ENCODE peak calls at places on chromosomes 4 and X, in ten cellular contexts. H is AG04450, Z is breast epithelium, Y is ovary, F is left ventricle myocardium inferior, T is K562, O is body of pancreas, R is stomach, L is GM23338, U is AG09309. J is an unnamed sample.

GRCh38 chr4:123671633-123672404 is 275.2 kb downstream of the SPRY1 start:
- DNase-seq in H (no peak), Z (no peak), Y (no peak), F (no peak), T (no peak), O (no peak), R (no peak), L (no peak), U (no peak), J (no peak)

GRCh38 chr4:26441110-26441509 is 49.2 kb downstream of the CCKAR start:
- DNase-seq in H (no peak), Z (no peak), Y (no peak), F (no peak), T (no peak), O (peak; percentile 53), R (no peak), L (no peak), U (peak; percentile 28), J (peak; percentile 68)

GRCh38 chrX:134572816-134573682 is 85.2 kb downstream of the PLAC1 start:
- DNase-seq in H (no peak), Z (no peak), Y (no peak), F (no peak), T (no peak), O (no peak), R (no peak), L (no peak), U (no peak), J (peak; percentile 22)

GRCh38 chrX:148466292-148466691 is 34.1 kb upstream of the AFF2 start:
- DNase-seq in H (no peak), Z (no peak), Y (no peak), F (no peak), T (no peak), O (no peak), R (no peak), L (no peak), U (no peak), J (peak; percentile 1)

GRCh38 chrX:154761977-154762528 is 611 bp upstream of the DKC1 start:
- DNase-seq in H (no peak), Z (no peak), Y (no peak), F (no peak), T (no peak), O (peak; percentile 25), R (no peak), L (no peak), U (no peak), J (no peak)

GRCh38 chrX:46587158-46587557 is 13.6 kb downstream of the CHST7 start:
- DNase-seq in H (no peak), Z (no peak), Y (no peak), F (no peak), T (no peak), O (no peak), R (no peak), L (no peak), U (no peak), J (peak; percentile 62)

GRCh38 chrX:107207089-107207488 is 678 bp downstream of the DNAAF6 start:
- DNase-seq in H (no peak), Z (no peak), Y (no peak), F (no peak), T (no peak), O (no peak), R (no peak), L (no peak), U (no peak), J (no peak)

GRCh38 chr4:111631157-111631999 is 513.9 kb upstream of the FAM241A start:
- DNase-seq in H (no peak), Z (no peak), Y (no peak), F (no peak), T (no peak), O (no peak), R (no peak), L (peak; percentile 51), U (peak; percentile 7), J (peak; percentile 38)

GRCh38 chrX:53287493-53288138 is 6.2 kb upstream of the IQSEC2 start:
- DNase-seq in H (no peak), Z (no peak), Y (peak; percentile 54), F (peak; percentile 69), T (no peak), O (peak; percentile 43), R (peak; percentile 43), L (no peak), U (no peak), J (peak; percentile 77)

GRCh38 chr4:149897784-149898183 is 82.1 kb upstream of the IQCM start:
- DNase-seq in H (no peak), Z (no peak), Y (no peak), F (no peak), T (no peak), O (no peak), R (no peak), L (peak; percentile 34), U (no peak), J (peak; percentile 41)

GRCh38 chr4:32022071-32022470 is 1301.9 kb downstream of the PCDH7 start:
- DNase-seq in H (no peak), Z (no peak), Y (no peak), F (no peak), T (peak; percentile 35), O (no peak), R (no peak), L (no peak), U (no peak), J (peak; percentile 2)

GRCh38 chr4:84324850-84325249 is 174.2 kb downstream of the NKX6-1 start:
- DNase-seq in H (no peak), Z (no peak), Y (no peak), F (no peak), T (no peak), O (no peak), R (no peak), L (no peak), U (no peak), J (no peak)

GRCh38 chrX:63686878-63687714 is 97.9 kb downstream of the ARHGEF9 start:
- DNase-seq in H (peak; percentile 4), Z (no peak), Y (no peak), F (no peak), T (peak; percentile 20), O (no peak), R (no peak), L (peak; percentile 73), U (peak; percentile 37), J (peak; percentile 77)

DNA sequence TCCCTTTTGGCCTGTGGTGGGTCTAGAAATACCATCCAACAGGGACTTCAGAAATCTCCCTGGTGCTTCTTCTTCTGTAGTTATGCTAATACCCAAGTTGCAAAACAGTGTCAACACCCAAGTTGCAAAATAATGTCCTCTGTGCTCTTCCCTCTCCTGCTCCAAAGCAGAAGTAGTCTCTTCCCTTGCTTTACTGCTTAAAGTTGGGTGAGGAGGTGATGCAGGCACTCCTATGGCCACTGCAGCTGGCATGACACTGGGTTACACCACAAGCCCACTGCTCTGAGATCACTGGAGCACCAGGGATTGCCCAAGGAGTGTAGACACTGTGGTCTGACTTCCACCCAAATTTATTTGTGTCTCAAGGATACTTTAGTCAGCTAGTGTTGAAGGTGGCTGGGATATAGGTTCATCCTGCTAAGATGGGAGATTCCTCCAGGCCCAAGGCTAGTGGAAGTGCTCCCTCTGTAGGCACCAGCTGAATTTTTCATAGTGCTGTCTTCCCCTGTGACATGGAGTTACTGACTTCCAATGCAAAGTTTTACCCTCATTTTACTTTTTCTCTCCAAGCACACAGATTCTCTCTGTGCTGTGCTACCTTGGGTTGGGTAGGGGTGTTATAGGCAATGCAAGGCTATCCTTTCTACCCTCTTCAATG is 196.2 kb upstream of the TENT5D start:
- DNase-seq in H (no peak), Z (no peak), Y (no peak), F (no peak), T (no peak), O (no peak), R (no peak), L (peak; percentile 17), U (no peak), J (no peak)
- H3K4me3 ChIP-seq in H (no peak overlapping the region), Z (no peak overlapping the region), Y (no peak overlapping the region), F (no peak overlapping the region), T (no peak overlapping the region), O (no peak overlapping the region), R (no peak overlapping the region), L (no peak overlapping the region), U (no peak overlapping the region), J (no peak overlapping the region)

DNA sequence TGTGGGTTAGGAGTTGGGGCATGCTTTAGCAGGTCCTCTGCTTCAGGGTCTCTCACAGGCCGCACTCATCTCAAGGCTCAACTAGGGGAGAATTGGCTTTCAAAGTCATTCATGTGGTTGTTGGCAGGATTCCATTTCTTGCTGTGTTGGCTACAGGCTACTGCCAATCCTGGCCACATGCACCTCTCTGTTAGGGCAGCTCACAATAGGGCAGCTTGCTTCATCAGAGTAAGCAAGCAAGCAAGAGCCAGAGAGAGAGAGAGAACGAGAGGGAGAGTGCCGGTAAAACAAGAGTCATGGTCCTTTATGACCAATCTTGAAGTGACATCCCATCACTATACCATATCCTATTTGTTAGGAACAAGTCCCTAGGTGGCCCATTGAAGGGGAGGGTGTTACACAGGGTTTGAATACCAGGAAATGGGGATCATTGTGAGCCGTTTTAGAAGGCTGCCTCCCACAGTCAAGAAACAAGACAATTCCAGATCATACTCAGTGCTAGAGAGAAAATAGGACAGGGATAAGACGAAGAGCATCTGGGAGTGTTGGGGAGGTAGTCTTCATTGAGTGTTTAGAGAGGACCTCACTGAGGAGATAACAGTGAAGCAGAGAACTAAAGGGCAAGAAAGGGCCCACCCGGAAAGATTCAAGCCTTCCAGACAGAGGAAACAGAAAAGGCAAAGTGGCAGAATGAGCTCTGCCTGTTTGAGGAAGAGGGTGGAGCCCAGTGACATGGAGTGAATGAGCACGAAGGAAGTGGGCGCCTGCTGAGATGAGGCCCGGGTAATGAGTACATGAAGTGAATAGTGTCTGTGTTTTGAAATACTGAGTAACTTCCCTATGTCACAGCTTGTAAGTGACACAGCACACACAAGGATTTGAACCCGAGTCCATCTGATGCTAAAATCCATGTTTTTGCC is 32.8 kb upstream of the TLR2 start:
- DNase-seq in H (no peak), Z (no peak), Y (no peak), F (peak; percentile 49), T (no peak), O (no peak), R (no peak), L (no peak), U (no peak), J (peak; percentile 56)
- TF ChIP-seq CTCF in H (no peak), Z (no peak), Y (no peak), F (no peak), T (no peak), O (no peak), R (no peak), L (no peak), U (no peak), J (no peak)

GRCh38 chr4:81565137-81565870 is 93.6 kb upstream of the RASGEF1B start:
- DNase-seq in H (no peak), Z (no peak), Y (peak; percentile 51), F (peak; percentile 88), T (no peak), O (peak; percentile 54), R (peak; percentile 81), L (no peak), U (no peak), J (peak; percentile 35)
- H3K4me3 ChIP-seq in H (no peak overlapping the region), Z (peak overlapping the region; percentile 22), Y (no peak overlapping the region), F (peak overlapping the region; percentile 56), T (no peak overlapping the region), O (no peak overlapping the region), R (peak overlapping the region; percentile 13), L (no peak overlapping the region), U (no peak overlapping the region), J (no peak overlapping the region)

DNA sequence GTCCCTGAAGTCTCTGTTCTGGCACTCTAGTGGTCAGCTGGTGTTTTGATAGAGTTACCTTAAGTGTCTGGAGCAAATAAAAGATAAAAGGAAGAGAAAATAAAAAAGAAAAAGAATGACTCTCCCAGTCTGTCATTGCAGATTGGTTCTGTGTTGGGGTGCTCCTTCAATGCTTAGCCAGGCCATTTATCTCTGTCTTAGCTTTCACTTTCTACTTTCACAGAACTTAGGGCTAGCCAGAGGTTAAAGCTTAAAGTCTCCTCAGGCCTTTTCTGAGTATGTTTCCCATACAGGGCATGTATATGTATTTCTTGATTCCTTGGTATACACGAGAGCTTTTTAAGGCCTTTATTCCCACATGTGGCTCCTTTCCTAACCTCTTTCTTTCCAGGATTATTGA is 83.1 kb upstream of the TEX13D start:
- DNase-seq in H (no peak), Z (no peak), Y (no peak), F (no peak), T (no peak), O (no peak), R (no peak), L (no peak), U (no peak), J (no peak)
- TF ChIP-seq CTCF in H (no peak), Z (no peak), Y (no peak), F (no peak), T (no peak), O (no peak), R (no peak), L (no peak), U (no peak), J (no peak)